ENCODE peak calls at places on chromosome 20, in seven cellular contexts. Y is stromal cell of bone marrow; C is MM.1S; H is non-pigmented ciliary epithelial cell; U is glutamatergic neuron; X is RWPE1; F is stimulated activated CD4-positive, alpha-beta T cell treated with anti-CD3 and anti-CD28 coated beads, Interleukin-4, amount 100 ng/mL, for 1 hour. D is an unnamed sample.

GRCh38 chr20:59781236-59781635 is 152.2 kb downstream of the SYCP2 start:
- DNase-seq in Y (no peak), U (no peak), F (no peak), C (no peak), H (no peak), X (no peak), D (no peak)

GRCh38 chr20:25699914-25700313 is 3.3 kb upstream of the ZNF337 start:
- DNase-seq in U (no peak), C (no peak), X (no peak), H (no peak), Y (no peak), F (no peak), D (no peak)

GRCh38 chr20:14838663-14839650 is 501.5 kb upstream of the FLRT3 start:
- DNase-seq in X (no peak), U (no peak), C (no peak), F (no peak), H (no peak), Y (peak; percentile 60), D (no peak)

GRCh38 chr20:48826064-48826463 is 1.7 kb downstream of the PREX1 start:
- DNase-seq in F (no peak), Y (no peak), H (no peak), U (no peak), C (no peak), X (no peak), D (no peak)

GRCh38 chr20:64049060-64049886 is at the start of gene SOX18:
- DNase-seq in U (peak; percentile 74), H (no peak), C (no peak), Y (no peak), X (no peak), F (peak; percentile 34), D (peak; percentile 52)

GRCh38 chr20:37042986-37043972 is 52.5 kb downstream of the RBL1 start:
- DNase-seq in F (no peak), C (peak; percentile 27), X (no peak), H (no peak), Y (no peak), U (no peak), D (no peak)

GRCh38 chr20:51926670-51927305 is 124.5 kb upstream of the SALL4 start:
- DNase-seq in F (no peak), Y (no peak), X (no peak), H (peak; percentile 11), U (no peak), C (no peak), D (no peak)

GRCh38 chr20:3889489-3890409 is 562 bp downstream of the PANK2 start:
- DNase-seq in U (peak; percentile 49), F (peak; percentile 37), H (no peak), C (peak; percentile 37), X (peak; percentile 31), Y (no peak), D (peak; percentile 11)

GRCh38 chr20:31707994-31708744 is 14.5 kb downstream of the BCL2L1 start:
- DNase-seq in H (no peak), X (no peak), U (peak; percentile 65), Y (no peak), C (peak; percentile 92), F (no peak), D (peak; percentile 73)

D was measured in Calu3.